ENCODE peak calls at places on chromosome 6, in ten cellular contexts. N is heart left ventricle; I is A549; G is IMR-90; W is tibial artery; J is effector memory CD4-positive, alpha-beta T cell; A is CD4-positive, alpha-beta memory T cell; P is fibroblast of lung; S is adipocyte; Y is lung. O is an unnamed sample. For H3K9me3, the result is how much of the 10 kb centered on the place peaks cover.

GRCh38 chr6:80003841-80004198 is 629 bp upstream of the TTK start:
- DNase-seq in J (peak), W (peak), N (peak), I (no peak), Y (no peak), P (no peak), S (no peak), A (peak), G (no peak), O (peak)

GRCh38 chr6:81834141-81834621 is 81.7 kb upstream of the TENT5A start:
- DNase-seq in A (no peak), G (peak), N (peak), W (no peak), I (no peak), S (peak), Y (no peak), P (peak), J (no peak), O (no peak)

GRCh38 chr6:148590881-148591280 is 155.9 kb upstream of the UST start:
- DNase-seq in P (no peak), A (no peak), N (no peak), S (no peak), Y (no peak), W (no peak), G (no peak), I (no peak), J (no peak), O (no peak)

GRCh38 chr6:84422380-84422968 is 195.0 kb upstream of the CEP162 start:
- DNase-seq in A (no peak), J (no peak), P (peak), W (peak), I (peak), G (peak), S (peak), Y (peak), N (peak), O (peak)

GRCh38 chr6:44636576-44637248 is 249.2 kb downstream of the CDC5L start:
- DNase-seq in I (no peak), J (no peak), G (no peak), S (no peak), W (no peak), A (no peak), N (no peak), P (peak), Y (no peak), O (no peak)

GRCh38 chr6:26234421-26235239 is 130.4 kb upstream of the BTN3A2 start:
- DNase-seq in P (peak), N (no peak), A (peak), J (peak), W (peak), S (peak), I (peak), Y (no peak), G (peak), O (peak)

GRCh38 chr6:86380571-86381125 is 556.7 kb upstream of the HTR1E start:
- DNase-seq in G (no peak), S (no peak), Y (no peak), W (no peak), P (no peak), N (no peak), A (no peak), I (no peak), J (no peak), O (no peak)

GRCh38 chr6:37399795-37400490 is 33.1 kb upstream of the CMTR1 start:
- DNase-seq in I (no peak), W (no peak), J (no peak), Y (no peak), S (no peak), N (no peak), P (no peak), G (no peak), A (no peak), O (no peak)

GRCh38 chr6:32942555-32942954 is 1.7 kb upstream of the HLA-DMB start:
- DNase-seq in I (no peak), P (no peak), G (no peak), S (no peak), A (no peak), W (no peak), J (no peak), N (no peak), Y (no peak), O (no peak)

GRCh38 chr6:140436023-140436811 is 1061.8 kb upstream of the CITED2 start:
- DNase-seq in A (no peak), S (peak), J (no peak), N (no peak), Y (no peak), G (peak), P (peak), I (no peak), W (no peak), O (no peak)

GRCh38 chr6:133101790-133102189 is 139.4 kb upstream of the EYA4 start:
- DNase-seq in Y (no peak), G (peak), W (no peak), N (no peak), S (no peak), I (no peak), J (no peak), P (peak), A (no peak), O (no peak)

GRCh38 chr6:169933251-169933821 is 181.9 kb downstream of the ERMARD start:
- DNase-seq in J (no peak), S (no peak), G (no peak), A (no peak), P (no peak), W (no peak), I (no peak), N (no peak), Y (no peak), O (no peak)

GRCh38 chr6:15254074-15254975 is 8.5 kb downstream of the JARID2 start:
- DNase-seq in P (no peak), S (no peak), N (no peak), I (no peak), J (no peak), A (no peak), G (no peak), Y (no peak), W (no peak), O (no peak)

GRCh38 chr6:46276571-46277142 is 105.9 kb upstream of the ENPP5 start:
- DNase-seq in N (no peak), J (no peak), Y (no peak), W (no peak), G (no peak), S (no peak), I (no peak), P (no peak), A (no peak), O (no peak)

GRCh38 chr6:40482532-40482931 is 104.6 kb downstream of the LRFN2 start:
- DNase-seq in J (no peak), S (no peak), P (no peak), G (no peak), I (no peak), N (no peak), A (no peak), W (no peak), Y (no peak), O (peak)

GRCh38 chr6:380234-381218 is 11.0 kb upstream of the IRF4 start:
- DNase-seq in J (no peak), W (no peak), A (no peak), G (no peak), N (no peak), Y (no peak), S (no peak), I (no peak), P (no peak), O (no peak)

GRCh38 chr6:382883-383420 is 8.6 kb upstream of the IRF4 start:
- DNase-seq in N (no peak), A (no peak), I (no peak), W (no peak), Y (no peak), G (no peak), S (no peak), P (no peak), J (no peak), O (no peak)

GRCh38 chr6:379367-380181 is 12.0 kb upstream of the IRF4 start:
- DNase-seq in P (no peak), W (no peak), G (no peak), I (no peak), J (no peak), Y (no peak), S (no peak), A (no peak), N (no peak), O (no peak)

GRCh38 chr6:378958-379366 is 12.6 kb upstream of the IRF4 start:
- DNase-seq in Y (no peak), N (no peak), P (no peak), W (no peak), J (no peak), A (no peak), G (no peak), I (no peak), S (no peak), O (no peak)

GRCh38 chr6:381742-382461 is 9.7 kb upstream of the IRF4 start:
- DNase-seq in W (no peak), J (no peak), S (no peak), P (no peak), Y (no peak), I (no peak), A (no peak), G (no peak), N (no peak), O (no peak)
- H3K9me3 ChIP-seq in W (under half), J (under half), S (under half), P (under half), Y (under half), I (under half), A (under half), G (under half), N (under half), O (under half)

DNA sequence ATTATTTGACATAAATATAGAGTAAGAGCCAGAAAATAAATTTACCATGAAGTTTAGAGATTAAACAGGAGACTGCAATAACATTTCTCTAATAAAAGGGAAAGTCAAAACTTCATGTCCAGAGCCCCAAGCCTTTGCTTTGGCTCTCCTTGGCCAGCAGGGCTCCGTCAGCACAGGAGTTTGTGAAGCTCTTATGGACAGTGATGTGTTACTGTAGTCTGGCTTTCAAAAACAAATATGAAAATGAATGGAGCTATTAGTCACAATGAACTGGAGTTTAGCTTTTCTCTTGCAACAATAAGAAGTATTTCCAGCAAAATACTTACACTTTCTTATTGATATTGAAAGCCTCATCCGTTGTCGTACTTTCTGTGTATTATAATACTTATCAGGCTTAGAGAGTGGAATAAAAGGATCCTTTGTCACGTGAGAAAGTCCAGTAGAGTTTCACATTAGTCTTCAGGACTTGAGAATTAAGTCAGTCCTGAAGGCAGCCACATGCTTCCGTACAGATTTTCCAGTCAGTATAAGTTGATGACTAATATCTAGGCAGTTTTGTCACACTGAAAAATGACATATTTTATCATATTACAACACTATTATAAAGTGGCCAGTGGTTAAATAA is 117.0 kb upstream of the PRL start:
- DNase-seq in G (peak), A (no peak), W (no peak), S (peak), Y (no peak), P (peak), J (no peak), I (no peak), N (no peak), O (no peak)
- H3K9me3 ChIP-seq in G (under half), A (under half), W (under half), S (under half), Y (under half), P (under half), J (under half), I (under half), N (under half), O (under half)

GRCh38 chr6:277746-278145 is 14.5 kb upstream of the DUSP22 start:
- DNase-seq in N (no peak), Y (peak), G (no peak), W (no peak), P (no peak), S (no peak), J (no peak), A (no peak), I (no peak), O (no peak)

GRCh38 chr6:278494-278893 is 13.8 kb upstream of the DUSP22 start:
- DNase-seq in G (no peak), A (no peak), W (no peak), I (no peak), N (no peak), P (no peak), S (no peak), Y (peak), J (no peak), O (no peak)

DNA sequence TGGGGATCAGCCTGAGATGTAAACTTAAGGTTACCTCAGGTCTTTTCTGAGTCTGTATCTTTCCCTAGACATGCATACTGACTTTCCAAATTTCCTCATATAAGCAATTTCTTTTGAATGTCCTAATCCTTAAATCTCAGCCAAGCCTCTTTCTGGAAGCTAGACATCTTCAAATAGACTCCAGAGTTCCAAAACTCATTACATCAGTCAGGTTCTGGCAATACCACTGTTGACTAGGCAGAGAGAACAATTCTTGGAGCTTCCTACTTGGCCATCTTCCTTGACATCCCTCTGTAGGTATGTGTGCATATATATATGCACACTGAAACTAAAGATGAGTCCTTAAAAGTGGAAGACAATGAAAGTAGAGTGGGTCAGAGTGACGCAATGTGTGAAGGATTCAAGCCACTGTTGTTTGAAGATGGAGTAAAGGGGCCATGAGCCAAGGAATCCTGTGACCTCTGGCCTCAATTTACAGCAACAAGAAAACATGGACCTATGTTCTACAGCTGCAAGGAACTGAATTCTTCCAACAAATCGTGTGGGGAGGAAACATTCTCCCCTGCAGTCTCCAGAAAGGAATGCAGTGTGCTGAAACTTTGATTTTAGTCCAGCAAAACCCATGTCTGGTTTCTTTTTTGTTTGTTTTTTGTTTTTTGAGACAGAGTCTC is 18.7 kb upstream of the DUSP22 start:
- DNase-seq in Y (no peak), I (no peak), N (no peak), P (no peak), S (peak), W (no peak), A (no peak), J (no peak), G (no peak), O (no peak)
- H3K9me3 ChIP-seq in Y (under half), I (under half), N (under half), P (under half), S (under half), W (under half), A (under half), J (under half), G (under half), O (under half)

GRCh38 chr6:154938245-154938583 is 56.9 kb upstream of the TIAM2 start:
- DNase-seq in I (no peak), A (no peak), G (no peak), S (no peak), J (no peak), P (no peak), N (no peak), W (no peak), Y (peak), O (no peak)
- H3K9me3 ChIP-seq in I (under half), A (under half), G (under half), S (under half), J (under half), P (under half), N (under half), W (under half), Y (under half), O (under half)

GRCh38 chr6:131058236-131058635 is 4.8 kb downstream of the EPB41L2 start:
- DNase-seq in Y (no peak), G (peak), W (no peak), P (peak), N (no peak), S (peak), I (no peak), J (no peak), A (no peak), O (no peak)

GRCh38 chr6:131061771-131062160 is 1.3 kb downstream of the EPB41L2 start:
- DNase-seq in P (no peak), N (no peak), S (peak), Y (no peak), G (no peak), A (no peak), W (no peak), J (no peak), I (no peak), O (no peak)

GRCh38 chr6:131060311-131060710 is 2.7 kb downstream of the EPB41L2 start:
- DNase-seq in A (no peak), I (no peak), J (no peak), G (peak), S (peak), N (no peak), Y (no peak), P (peak), W (no peak), O (no peak)

GRCh38 chr6:131061041-131061770 is 1.8 kb downstream of the EPB41L2 start:
- DNase-seq in P (peak), W (no peak), J (no peak), N (no peak), S (peak), I (no peak), A (no peak), G (peak), Y (no peak), O (no peak)

DNA sequence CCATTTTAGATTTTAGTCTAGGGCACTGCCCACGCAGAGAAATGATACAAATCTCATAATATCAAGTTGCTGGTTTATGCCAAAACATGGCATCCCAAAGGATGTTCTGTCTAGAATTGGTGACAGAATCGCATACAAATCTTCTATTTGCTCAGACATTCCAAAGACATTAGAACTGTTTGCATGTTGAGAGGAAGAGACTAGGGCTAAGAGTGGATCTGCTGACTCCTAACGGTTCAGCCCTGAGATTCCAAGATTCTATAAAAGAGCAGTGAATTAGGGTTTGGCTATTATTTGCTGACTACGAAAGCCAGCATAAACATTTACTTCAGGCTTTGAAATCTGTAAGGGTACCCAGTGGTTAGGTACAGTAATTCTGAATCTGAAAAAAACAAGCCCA is 3.6 kb downstream of the EPB41L2 start:
- DNase-seq in N (no peak), A (no peak), S (peak), P (peak), Y (no peak), G (peak), J (no peak), W (no peak), I (peak), O (no peak)
- H3K9me3 ChIP-seq in N (under half), A (under half), S (under half), P (under half), Y (under half), G (under half), J (under half), W (under half), I (under half), O (under half)

O was measured in DND-41.